ENCODE peak calls at places on chromosomes 11 and 22, in eight cellular contexts. One of them, this sample, is unnamed.

GRCh38 chr11:65506770-65507485 is 8.1 kb downstream of the MALAT1 start:
- DNase-seq in GM12891: no peak
- DNase-seq in esophagus muscularis mucosa: no peak
- DNase-seq in spleen: no peak
- DNase-seq in stomach: peak
- DNase-seq in HCT116: peak
- DNase-seq in transverse colon: peak
- DNase-seq in sigmoid colon: peak
- DNase-seq in this sample: peak

GRCh38 chr11:85705805-85706204 is 19.8 kb upstream of the CCDC89 start:
- DNase-seq in GM12891: no peak
- DNase-seq in esophagus muscularis mucosa: no peak
- DNase-seq in spleen: no peak
- DNase-seq in stomach: no peak
- DNase-seq in HCT116: no peak
- DNase-seq in transverse colon: no peak
- DNase-seq in sigmoid colon: no peak
- DNase-seq in this sample: no peak

GRCh38 chr11:29538339-29539036 is 478.3 kb downstream of the KCNA4 start:
- DNase-seq in GM12891: no peak
- DNase-seq in esophagus muscularis mucosa: no peak
- DNase-seq in spleen: no peak
- DNase-seq in stomach: no peak
- DNase-seq in HCT116: no peak
- DNase-seq in transverse colon: no peak
- DNase-seq in sigmoid colon: no peak
- DNase-seq in this sample: no peak

GRCh38 chr11:36060926-36061325 is 117.1 kb downstream of the LDLRAD3 start:
- DNase-seq in GM12891: no peak
- DNase-seq in esophagus muscularis mucosa: no peak
- DNase-seq in spleen: no peak
- DNase-seq in stomach: no peak
- DNase-seq in HCT116: no peak
- DNase-seq in transverse colon: no peak
- DNase-seq in sigmoid colon: no peak
- DNase-seq in this sample: no peak

GRCh38 chr11:131914299-131914902 is 544.0 kb downstream of the NTM start:
- DNase-seq in GM12891: no peak
- DNase-seq in esophagus muscularis mucosa: no peak
- DNase-seq in spleen: no peak
- DNase-seq in stomach: no peak
- DNase-seq in HCT116: no peak
- DNase-seq in transverse colon: no peak
- DNase-seq in sigmoid colon: no peak
- DNase-seq in this sample: no peak

GRCh38 chr11:8167796-8168195 is 1.0 kb downstream of the RIC3 start:
- DNase-seq in GM12891: no peak
- DNase-seq in esophagus muscularis mucosa: no peak
- DNase-seq in spleen: no peak
- DNase-seq in stomach: no peak
- DNase-seq in HCT116: no peak
- DNase-seq in transverse colon: no peak
- DNase-seq in sigmoid colon: no peak
- DNase-seq in this sample: no peak

GRCh38 chr11:86497310-86497709 is 122.6 kb downstream of the CCDC81 start:
- DNase-seq in GM12891: no peak
- DNase-seq in esophagus muscularis mucosa: no peak
- DNase-seq in spleen: no peak
- DNase-seq in stomach: no peak
- DNase-seq in HCT116: no peak
- DNase-seq in transverse colon: no peak
- DNase-seq in sigmoid colon: no peak
- DNase-seq in this sample: no peak

GRCh38 chr22:17479129-17479528 is 84.2 kb upstream of the SLC25A18 start:
- DNase-seq in GM12891: no peak
- DNase-seq in esophagus muscularis mucosa: no peak
- DNase-seq in spleen: no peak
- DNase-seq in stomach: no peak
- DNase-seq in HCT116: no peak
- DNase-seq in transverse colon: no peak
- DNase-seq in sigmoid colon: no peak
- DNase-seq in this sample: no peak

GRCh38 chr11:110907629-110908028 is 195.4 kb upstream of the ARHGAP20 start:
- DNase-seq in GM12891: no peak
- DNase-seq in esophagus muscularis mucosa: peak
- DNase-seq in spleen: no peak
- DNase-seq in stomach: peak
- DNase-seq in HCT116: no peak
- DNase-seq in transverse colon: peak
- DNase-seq in sigmoid colon: no peak
- DNase-seq in this sample: no peak

GRCh38 chr11:64661622-64662021 is 61.4 kb downstream of the NRXN2 start:
- DNase-seq in GM12891: no peak
- DNase-seq in esophagus muscularis mucosa: no peak
- DNase-seq in spleen: no peak
- DNase-seq in stomach: no peak
- DNase-seq in HCT116: no peak
- DNase-seq in transverse colon: no peak
- DNase-seq in sigmoid colon: no peak
- DNase-seq in this sample: no peak

GRCh38 chr22:17966403-17966717 is 58.0 kb downstream of the MICAL3 start:
- DNase-seq in GM12891: no peak
- DNase-seq in esophagus muscularis mucosa: no peak
- DNase-seq in spleen: no peak
- DNase-seq in stomach: no peak
- DNase-seq in HCT116: no peak
- DNase-seq in transverse colon: no peak
- DNase-seq in sigmoid colon: no peak
- DNase-seq in this sample: no peak

GRCh38 chr11:34721646-34722045 is 100.8 kb downstream of the EHF start:
- DNase-seq in GM12891: no peak
- DNase-seq in esophagus muscularis mucosa: no peak
- DNase-seq in spleen: no peak
- DNase-seq in stomach: no peak
- DNase-seq in HCT116: no peak
- DNase-seq in transverse colon: no peak
- DNase-seq in sigmoid colon: no peak
- DNase-seq in this sample: no peak

GRCh38 chr11:78818201-78818600 is 243.5 kb upstream of the NARS2 start:
- DNase-seq in GM12891: no peak
- DNase-seq in esophagus muscularis mucosa: no peak
- DNase-seq in spleen: no peak
- DNase-seq in stomach: no peak
- DNase-seq in HCT116: no peak
- DNase-seq in transverse colon: no peak
- DNase-seq in sigmoid colon: no peak
- DNase-seq in this sample: no peak

GRCh38 chr11:120893431-120894206 is 130.3 kb upstream of the TBCEL start:
- DNase-seq in GM12891: no peak
- DNase-seq in esophagus muscularis mucosa: no peak
- DNase-seq in spleen: no peak
- DNase-seq in stomach: no peak
- DNase-seq in HCT116: no peak
- DNase-seq in transverse colon: no peak
- DNase-seq in sigmoid colon: no peak
- DNase-seq in this sample: no peak

GRCh38 chr22:43186272-43187170 is at the start of gene TTLL12:
- DNase-seq in GM12891: peak
- DNase-seq in esophagus muscularis mucosa: no peak
- DNase-seq in spleen: peak
- DNase-seq in stomach: peak
- DNase-seq in HCT116: no peak
- DNase-seq in transverse colon: peak
- DNase-seq in sigmoid colon: peak
- DNase-seq in this sample: peak

GRCh38 chr11:67248653-67249052 is 17.6 kb upstream of the GRK2 start:
- DNase-seq in GM12891: no peak
- DNase-seq in esophagus muscularis mucosa: no peak
- DNase-seq in spleen: no peak
- DNase-seq in stomach: no peak
- DNase-seq in HCT116: no peak
- DNase-seq in transverse colon: no peak
- DNase-seq in sigmoid colon: no peak
- DNase-seq in this sample: peak

GRCh38 chr11:102914238-102915043 is 39.7 kb upstream of the MMP12 start:
- DNase-seq in GM12891: no peak
- DNase-seq in esophagus muscularis mucosa: no peak
- DNase-seq in spleen: no peak
- DNase-seq in stomach: no peak
- DNase-seq in HCT116: peak
- DNase-seq in transverse colon: peak
- DNase-seq in sigmoid colon: peak
- DNase-seq in this sample: no peak

GRCh38 chr11:122869622-122870021 is 12.9 kb upstream of the JHY start:
- DNase-seq in GM12891: no peak
- DNase-seq in esophagus muscularis mucosa: no peak
- DNase-seq in spleen: no peak
- DNase-seq in stomach: no peak
- DNase-seq in HCT116: no peak
- DNase-seq in transverse colon: no peak
- DNase-seq in sigmoid colon: no peak
- DNase-seq in this sample: no peak

GRCh38 chr11:13207665-13208594 is 69.7 kb upstream of the BMAL1 start:
- DNase-seq in GM12891: no peak
- DNase-seq in esophagus muscularis mucosa: no peak
- DNase-seq in spleen: no peak
- DNase-seq in stomach: no peak
- DNase-seq in HCT116: no peak
- DNase-seq in transverse colon: peak
- DNase-seq in sigmoid colon: no peak
- DNase-seq in this sample: peak

DNA sequence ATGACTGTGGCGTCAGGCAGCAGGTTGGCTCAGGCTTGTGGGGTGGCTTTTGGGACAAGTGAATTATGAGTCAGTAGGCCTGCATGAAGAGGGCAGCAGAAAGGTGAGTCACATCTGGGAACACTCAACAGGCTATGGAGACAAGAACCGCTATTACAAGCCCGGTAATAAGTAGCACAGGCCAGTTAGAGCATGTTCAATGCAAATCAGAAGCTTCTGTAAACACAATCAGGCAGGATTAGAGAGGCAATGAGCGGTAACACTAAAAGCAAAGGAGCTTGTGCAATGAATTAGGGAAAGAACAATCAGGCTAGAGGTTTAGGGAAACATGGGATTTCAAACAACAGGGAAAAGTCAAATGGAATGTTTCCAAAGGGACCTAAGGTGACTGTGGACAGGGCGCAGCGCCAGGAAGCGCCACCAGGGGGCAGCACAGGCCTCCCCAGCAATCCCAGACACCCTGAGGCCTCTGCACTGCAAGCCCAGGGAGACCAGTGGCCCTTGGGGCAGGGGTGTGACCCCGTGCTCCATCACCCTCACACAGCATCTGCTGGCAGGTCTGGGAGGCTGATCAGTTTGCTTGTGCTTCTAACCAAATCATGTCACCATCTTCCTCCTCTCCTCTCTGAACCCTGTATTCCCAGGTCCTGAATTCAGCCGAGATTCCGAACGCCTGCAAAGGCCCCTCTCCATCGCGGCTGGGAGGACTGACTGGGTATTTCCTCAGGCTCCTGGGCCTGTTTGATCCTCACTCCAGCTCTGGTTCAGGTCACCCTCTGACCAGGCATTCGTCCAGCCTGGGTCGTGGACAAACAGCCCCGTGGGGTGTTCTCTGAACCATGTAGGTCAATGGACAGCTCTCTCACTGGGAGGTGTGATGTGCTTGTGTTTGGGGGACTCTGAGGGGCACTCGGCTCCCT is 50.0 kb downstream of the C11orf58 start:
- DNase-seq in GM12891: peak
- DNase-seq in esophagus muscularis mucosa: no peak
- DNase-seq in spleen: peak
- DNase-seq in stomach: peak
- DNase-seq in HCT116: peak
- DNase-seq in transverse colon: peak
- DNase-seq in sigmoid colon: peak
- DNase-seq in this sample: peak
- TF ChIP-seq POLR2AphosphoS5 in GM12891: no peak
- TF ChIP-seq POLR2AphosphoS5 in esophagus muscularis mucosa: no peak
- TF ChIP-seq POLR2AphosphoS5 in spleen: peak
- TF ChIP-seq POLR2AphosphoS5 in stomach: no peak
- TF ChIP-seq POLR2AphosphoS5 in HCT116: no peak
- TF ChIP-seq POLR2AphosphoS5 in transverse colon: no peak
- TF ChIP-seq POLR2AphosphoS5 in sigmoid colon: no peak
- TF ChIP-seq POLR2AphosphoS5 in this sample: no peak

GRCh38 chr22:41902016-41902415 is 12.9 kb downstream of the SHISA8 start:
- DNase-seq in GM12891: no peak
- DNase-seq in esophagus muscularis mucosa: no peak
- DNase-seq in spleen: no peak
- DNase-seq in stomach: no peak
- DNase-seq in HCT116: no peak
- DNase-seq in transverse colon: no peak
- DNase-seq in sigmoid colon: no peak
- DNase-seq in this sample: no peak
- TF ChIP-seq POLR2AphosphoS5 in GM12891: peak
- TF ChIP-seq POLR2AphosphoS5 in esophagus muscularis mucosa: no peak
- TF ChIP-seq POLR2AphosphoS5 in spleen: peak
- TF ChIP-seq POLR2AphosphoS5 in stomach: no peak
- TF ChIP-seq POLR2AphosphoS5 in HCT116: no peak
- TF ChIP-seq POLR2AphosphoS5 in transverse colon: no peak
- TF ChIP-seq POLR2AphosphoS5 in sigmoid colon: no peak
- TF ChIP-seq POLR2AphosphoS5 in this sample: no peak

DNA sequence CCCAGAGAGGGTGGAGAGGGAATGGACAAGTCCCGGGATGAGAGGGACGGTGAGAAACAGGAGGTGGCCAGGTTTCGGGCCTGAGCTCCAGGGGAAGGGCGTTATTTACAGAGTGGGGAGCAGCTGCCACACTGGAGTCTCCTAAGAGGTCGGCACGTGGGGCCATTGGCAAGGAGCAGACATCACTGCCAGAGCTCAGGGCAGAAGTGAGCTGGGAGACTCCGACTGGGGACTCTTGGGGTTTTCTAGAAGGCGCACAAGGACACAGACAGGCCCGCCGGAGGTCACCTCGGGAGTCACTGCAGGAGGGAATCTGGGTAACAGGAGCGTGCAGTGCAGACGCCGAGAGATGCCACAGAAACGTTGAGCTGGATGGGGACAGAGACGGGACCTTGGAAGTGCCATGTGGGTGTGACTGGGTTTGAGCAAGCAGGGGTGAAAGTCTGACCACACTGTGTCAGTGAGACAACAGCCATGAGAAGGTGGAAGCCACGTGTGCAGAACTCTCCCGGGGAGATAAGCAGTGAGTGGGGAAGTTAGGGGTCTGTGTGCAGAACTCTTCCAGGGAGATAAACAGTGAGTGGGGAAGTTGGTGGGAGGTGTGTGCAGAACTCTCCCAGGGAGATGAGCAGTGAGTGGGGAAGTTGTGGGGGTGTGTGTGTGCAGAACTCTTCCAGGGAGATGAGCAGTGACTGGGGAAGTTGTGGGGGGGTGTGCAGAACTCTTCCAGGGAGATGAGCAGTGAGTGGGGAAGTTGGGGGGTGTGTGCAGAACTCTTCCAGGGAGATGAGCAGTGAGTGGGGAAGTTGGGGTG is 187.5 kb downstream of the SHANK2 start:
- DNase-seq in GM12891: no peak
- DNase-seq in esophagus muscularis mucosa: no peak
- DNase-seq in spleen: no peak
- DNase-seq in stomach: no peak
- DNase-seq in HCT116: no peak
- DNase-seq in transverse colon: no peak
- DNase-seq in sigmoid colon: no peak
- DNase-seq in this sample: no peak
- TF ChIP-seq POLR2AphosphoS5 in GM12891: no peak
- TF ChIP-seq POLR2AphosphoS5 in esophagus muscularis mucosa: no peak
- TF ChIP-seq POLR2AphosphoS5 in spleen: no peak
- TF ChIP-seq POLR2AphosphoS5 in stomach: no peak
- TF ChIP-seq POLR2AphosphoS5 in HCT116: no peak
- TF ChIP-seq POLR2AphosphoS5 in transverse colon: no peak
- TF ChIP-seq POLR2AphosphoS5 in sigmoid colon: no peak
- TF ChIP-seq POLR2AphosphoS5 in this sample: no peak

GRCh38 chr22:29306175-29306829 is at the start of gene GAS2L1:
- DNase-seq in GM12891: peak
- DNase-seq in esophagus muscularis mucosa: no peak
- DNase-seq in spleen: peak
- DNase-seq in stomach: peak
- DNase-seq in HCT116: peak
- DNase-seq in transverse colon: peak
- DNase-seq in sigmoid colon: peak
- DNase-seq in this sample: peak
- TF ChIP-seq POLR2AphosphoS5 in GM12891: no peak
- TF ChIP-seq POLR2AphosphoS5 in esophagus muscularis mucosa: no peak
- TF ChIP-seq POLR2AphosphoS5 in spleen: peak
- TF ChIP-seq POLR2AphosphoS5 in stomach: peak
- TF ChIP-seq POLR2AphosphoS5 in HCT116: peak
- TF ChIP-seq POLR2AphosphoS5 in transverse colon: no peak
- TF ChIP-seq POLR2AphosphoS5 in sigmoid colon: peak
- TF ChIP-seq POLR2AphosphoS5 in this sample: peak